ENCODE peak calls at places on chromosome 13, in nine cellular contexts. W is tibial nerve; K is cardiac muscle cell; G is right cardiac atrium; A is Panc1; Z is IMR-90; H is neural progenitor cell; C is CD8-positive, alpha-beta memory T cell; Y is sigmoid colon. F is an unnamed sample.
A peak's percentile ranks its signal among the peaks of the same experiment; 100 is the strongest.

GRCh38 chr13:52695856-52696255 is 43.2 kb downstream of the SUGT1 start:
- DNase-seq in W (no peak), K (no peak), G (no peak), A (no peak), Z (peak; percentile 67), H (no peak), C (no peak), Y (no peak), F (no peak)

GRCh38 chr13:25037057-25037813 is 58.7 kb upstream of the PABPC3 start:
- DNase-seq in W (peak; percentile 14), K (peak; percentile 76), G (no peak), A (peak; percentile 46), Z (peak; percentile 65), H (peak; percentile 82), C (peak; percentile 20), Y (no peak), F (peak; percentile 48)

GRCh38 chr13:89239361-89240127 is 1568.4 kb downstream of the SLITRK5 start:
- DNase-seq in W (no peak), K (no peak), G (no peak), A (no peak), Z (no peak), H (no peak), C (no peak), Y (no peak), F (no peak)

GRCh38 chr13:93859666-93860065 is 619.8 kb downstream of the DCT start:
- DNase-seq in W (no peak), K (no peak), G (no peak), A (no peak), Z (peak; percentile 90), H (no peak), C (no peak), Y (no peak), F (peak; percentile 92)

GRCh38 chr13:38002596-38002995 is 133.0 kb upstream of the TRPC4 start:
- DNase-seq in W (no peak), K (no peak), G (no peak), A (no peak), Z (no peak), H (no peak), C (no peak), Y (no peak), F (no peak)

GRCh38 chr13:53151692-53152421 is 123.2 kb downstream of the OLFM4 start:
- DNase-seq in W (peak; percentile 65), K (peak; percentile 85), G (no peak), A (peak; percentile 41), Z (peak; percentile 34), H (peak; percentile 87), C (peak; percentile 2), Y (no peak), F (peak; percentile 42)

GRCh38 chr13:101144808-101145419 is 271.4 kb downstream of the NALCN start:
- DNase-seq in W (no peak), K (peak; percentile 77), G (no peak), A (no peak), Z (peak; percentile 71), H (peak; percentile 72), C (peak; percentile 34), Y (no peak), F (no peak)

GRCh38 chr13:95641961-95642621 is 2.4 kb downstream of the DZIP1 start:
- DNase-seq in W (no peak), K (peak; percentile 32), G (peak; percentile 34), A (no peak), Z (peak; percentile 43), H (peak; percentile 80), C (no peak), Y (peak; percentile 77), F (no peak)

GRCh38 chr13:30338952-30339351 is 31.6 kb upstream of the KATNAL1 start:
- DNase-seq in W (no peak), K (no peak), G (no peak), A (no peak), Z (no peak), H (no peak), C (no peak), Y (no peak), F (no peak)

GRCh38 chr13:30339721-30340366 is 32.5 kb upstream of the KATNAL1 start:
- DNase-seq in W (no peak), K (no peak), G (no peak), A (no peak), Z (no peak), H (no peak), C (no peak), Y (no peak), F (no peak)

GRCh38 chr13:30345426-30346100 is 38.2 kb upstream of the KATNAL1 start:
- DNase-seq in W (no peak), K (no peak), G (no peak), A (no peak), Z (no peak), H (no peak), C (no peak), Y (no peak), F (no peak)

GRCh38 chr13:30340367-30341184 is 33.2 kb upstream of the KATNAL1 start:
- DNase-seq in W (peak; percentile 19), K (peak; percentile 13), G (peak; percentile 85), A (no peak), Z (peak; percentile 89), H (no peak), C (no peak), Y (peak; percentile 95), F (no peak)

GRCh38 chr13:30341815-30342570 is 34.6 kb upstream of the KATNAL1 start:
- DNase-seq in W (peak; percentile 83), K (peak; percentile 28), G (peak; percentile 92), A (no peak), Z (peak; percentile 94), H (no peak), C (no peak), Y (peak; percentile 97), F (peak; percentile 25)
- H3K27ac ChIP-seq in W (peak overlapping the region; percentile 4), K (no peak overlapping the region), G (peak overlapping the region; percentile 55), A (peak overlapping the region; percentile 57), Z (peak overlapping the region; percentile 60), H (no peak overlapping the region), C (no peak overlapping the region), Y (peak overlapping the region; percentile 73), F (no peak overlapping the region)

GRCh38 chr13:111145506-111145905 is 30.4 kb downstream of the ARHGEF7 start:
- DNase-seq in W (no peak), K (no peak), G (no peak), A (no peak), Z (no peak), H (no peak), C (no peak), Y (no peak), F (no peak)

GRCh38 chr13:111140562-111141105 is 25.5 kb downstream of the ARHGEF7 start:
- DNase-seq in W (no peak), K (no peak), G (no peak), A (no peak), Z (no peak), H (no peak), C (no peak), Y (no peak), F (no peak)

GRCh38 chr13:111143875-111144540 is 28.9 kb downstream of the ARHGEF7 start:
- DNase-seq in W (no peak), K (no peak), G (no peak), A (no peak), Z (no peak), H (no peak), C (no peak), Y (no peak), F (no peak)

GRCh38 chr13:111142472-111142871 is 27.4 kb downstream of the ARHGEF7 start:
- DNase-seq in W (no peak), K (no peak), G (no peak), A (no peak), Z (no peak), H (no peak), C (no peak), Y (no peak), F (no peak)

DNA sequence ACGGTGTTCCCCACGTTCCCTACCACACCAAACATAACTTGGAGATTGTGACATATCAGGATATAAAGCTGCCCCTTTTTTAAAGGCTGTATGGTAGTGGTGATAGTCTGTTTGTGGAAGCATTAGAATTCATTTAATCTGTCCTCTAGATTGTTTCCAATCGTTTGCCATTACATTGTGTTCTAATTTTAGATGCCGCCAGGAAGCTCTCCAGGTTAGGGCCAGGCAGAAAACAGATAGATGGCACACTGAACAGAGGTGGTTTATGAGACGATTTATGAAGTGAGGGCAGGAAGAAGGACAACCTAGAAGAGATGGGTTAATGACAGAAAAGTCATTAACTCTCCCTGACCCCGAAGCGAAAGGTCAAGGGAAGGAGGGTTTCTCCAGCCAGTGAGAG is 30.0 kb downstream of the ARHGEF7 start:
- DNase-seq in W (no peak), K (no peak), G (no peak), A (no peak), Z (no peak), H (no peak), C (no peak), Y (no peak), F (no peak)
- H3K27me3 ChIP-seq in W (no peaks in the 10 kb centered on the region), K (peaks cover 65% of the 10 kb centered on the region), G (no peaks in the 10 kb centered on the region), A (no peaks in the 10 kb centered on the region), Z (peaks cover 50% of the 10 kb centered on the region), H (no peaks in the 10 kb centered on the region), C (peaks cover 3% of the 10 kb centered on the region), Y (no peaks in the 10 kb centered on the region), F (peaks cover 86% of the 10 kb centered on the region)

GRCh38 chr13:110306340-110306959 is 507 bp downstream of the COL4A1 start:
- DNase-seq in W (no peak), K (peak; percentile 51), G (no peak), A (no peak), Z (no peak), H (peak; percentile 69), C (no peak), Y (peak; percentile 80), F (peak; percentile 64)

GRCh38 chr13:110304256-110304655 is 2.7 kb downstream of the COL4A1 start:
- DNase-seq in W (peak; percentile 47), K (no peak), G (no peak), A (no peak), Z (peak; percentile 70), H (no peak), C (no peak), Y (peak; percentile 84), F (no peak)

GRCh38 chr13:110305001-110305400 is 2.0 kb downstream of the COL4A1 start:
- DNase-seq in W (no peak), K (no peak), G (no peak), A (no peak), Z (no peak), H (no peak), C (no peak), Y (no peak), F (no peak)

GRCh38 chr13:110305949-110306339 is 1.0 kb downstream of the COL4A1 start:
- DNase-seq in W (no peak), K (no peak), G (no peak), A (no peak), Z (no peak), H (no peak), C (no peak), Y (peak; percentile 68), F (peak; percentile 50)

GRCh38 chr13:110305544-110305943 is 1.4 kb downstream of the COL4A1 start:
- DNase-seq in W (no peak), K (no peak), G (no peak), A (no peak), Z (no peak), H (no peak), C (no peak), Y (no peak), F (peak; percentile 12)
- H3K27ac ChIP-seq in W (peak overlapping the region; percentile 98), K (no peak overlapping the region), G (no peak overlapping the region), A (no peak overlapping the region), Z (peak overlapping the region; percentile 78), H (no peak overlapping the region), C (no peak overlapping the region), Y (peak overlapping the region; percentile 99), F (peak overlapping the region; percentile 72)

GRCh38 chr13:29434217-29434940 is 161.1 kb downstream of the SLC7A1 start:
- DNase-seq in W (no peak), K (no peak), G (no peak), A (no peak), Z (no peak), H (no peak), C (no peak), Y (no peak), F (no peak)

GRCh38 chr13:29427937-29428309 is 167.6 kb downstream of the SLC7A1 start:
- DNase-seq in W (no peak), K (no peak), G (no peak), A (no peak), Z (no peak), H (no peak), C (no peak), Y (no peak), F (no peak)

GRCh38 chr13:29428310-29428991 is 167.0 kb downstream of the SLC7A1 start:
- DNase-seq in W (no peak), K (peak; percentile 87), G (peak; percentile 22), A (no peak), Z (no peak), H (peak; percentile 71), C (no peak), Y (no peak), F (no peak)

GRCh38 chr13:29428992-29429315 is 166.5 kb downstream of the SLC7A1 start:
- DNase-seq in W (no peak), K (no peak), G (no peak), A (no peak), Z (no peak), H (no peak), C (no peak), Y (no peak), F (no peak)

GRCh38 chr13:29429496-29429895 is 166.0 kb downstream of the SLC7A1 start:
- DNase-seq in W (no peak), K (no peak), G (no peak), A (no peak), Z (no peak), H (no peak), C (no peak), Y (no peak), F (no peak)
- H3K27me3 ChIP-seq in W (peaks cover 26% of the 10 kb centered on the region), K (no peaks in the 10 kb centered on the region), G (no peaks in the 10 kb centered on the region), A (peaks cover 28% of the 10 kb centered on the region), Z (peaks cover 37% of the 10 kb centered on the region), H (peaks cover 41% of the 10 kb centered on the region), C (peaks cover 7% of the 10 kb centered on the region), Y (no peaks in the 10 kb centered on the region), F (peaks cover 43% of the 10 kb centered on the region)